ENCODE peak calls at places on chromosomes 11 and 22, in seven cellular contexts. I is vagina, C is stomach, B is HCT116, Z is sigmoid colon, F is breast epithelium, M is H1. L is an unnamed sample. For H3K27me3, the result is how much of the 10 kb centered on the place peaks cover.

GRCh38 chr11:100759106-100759505 is 72.0 kb downstream of the ARHGAP42 start:
- DNase-seq in I (no peak), C (no peak), B (no peak), Z (no peak), F (no peak), M (no peak), L (no peak)

GRCh38 chr22:41998361-41999261 is at the start of gene WBP2NL:
- DNase-seq in I (no peak), C (peak), B (no peak), Z (peak), F (peak), M (no peak), L (no peak)

GRCh38 chr11:107957109-107957588 is 28.9 kb downstream of the RAB39A start:
- DNase-seq in I (no peak), C (no peak), B (no peak), Z (no peak), F (no peak), M (no peak), L (no peak)

GRCh38 chr11:44602810-44603410 is 37.4 kb downstream of the CD82 start:
- DNase-seq in I (no peak), C (no peak), B (no peak), Z (no peak), F (no peak), M (no peak), L (no peak)

GRCh38 chr11:33893711-33894401 is 2.0 kb upstream of the LMO2 start:
- DNase-seq in I (no peak), C (no peak), B (no peak), Z (no peak), F (no peak), M (no peak), L (no peak)

GRCh38 chr11:123430736-123431356 is 777 bp downstream of the GRAMD1B start:
- DNase-seq in I (no peak), C (peak), B (no peak), Z (peak), F (no peak), M (peak), L (no peak)

GRCh38 chr11:12158926-12159325 is 48.5 kb downstream of the MICAL2 start:
- DNase-seq in I (no peak), C (no peak), B (no peak), Z (no peak), F (no peak), M (no peak), L (no peak)

GRCh38 chr11:33315822-33316221 is 58.6 kb downstream of the HIPK3 start:
- DNase-seq in I (no peak), C (no peak), B (no peak), Z (no peak), F (no peak), M (no peak), L (no peak)

GRCh38 chr22:25021976-25022711 is 69.6 kb downstream of the KIAA1671 start:
- DNase-seq in I (no peak), C (no peak), B (no peak), Z (no peak), F (no peak), M (no peak), L (no peak)

GRCh38 chr11:4881188-4881587 is 512 bp upstream of the OR51T1 start:
- DNase-seq in I (no peak), C (no peak), B (no peak), Z (no peak), F (no peak), M (no peak), L (no peak)

GRCh38 chr22:41934284-41935014 is 7.8 kb upstream of the TNFRSF13C start:
- DNase-seq in I (no peak), C (no peak), B (no peak), Z (no peak), F (no peak), M (no peak), L (no peak)

GRCh38 chr11:46674463-46675287 is 25.7 kb downstream of the ARHGAP1 start:
- DNase-seq in I (no peak), C (no peak), B (no peak), Z (peak), F (no peak), M (peak), L (no peak)

GRCh38 chr22:46349238-46349637 is 13.7 kb downstream of the TRMU start:
- DNase-seq in I (no peak), C (no peak), B (no peak), Z (no peak), F (no peak), M (no peak), L (no peak)

GRCh38 chr11:76824980-76825725 is 35.6 kb upstream of the ACER3 start:
- DNase-seq in I (peak), C (no peak), B (no peak), Z (no peak), F (peak), M (no peak), L (no peak)

GRCh38 chr11:2884424-2884815 is 1.2 kb downstream of the CDKN1C start:
- DNase-seq in I (no peak), C (peak), B (no peak), Z (peak), F (no peak), M (no peak), L (no peak)

GRCh38 chr11:34565417-34566208 is 52.0 kb upstream of the ELF5 start:
- DNase-seq in I (no peak), C (no peak), B (peak), Z (no peak), F (no peak), M (no peak), L (no peak)

GRCh38 chr11:70397336-70397982 is 870 bp upstream of the CTTN start:
- DNase-seq in I (no peak), C (no peak), B (peak), Z (no peak), F (no peak), M (peak), L (no peak)

GRCh38 chr11:103433380-103433779 is 324.2 kb downstream of the DYNC2H1 start:
- DNase-seq in I (no peak), C (no peak), B (no peak), Z (no peak), F (no peak), M (no peak), L (no peak)

GRCh38 chr22:24951942-24952836 is at the start of gene KIAA1671:
- DNase-seq in I (no peak), C (peak), B (peak), Z (peak), F (peak), M (peak), L (no peak)

DNA sequence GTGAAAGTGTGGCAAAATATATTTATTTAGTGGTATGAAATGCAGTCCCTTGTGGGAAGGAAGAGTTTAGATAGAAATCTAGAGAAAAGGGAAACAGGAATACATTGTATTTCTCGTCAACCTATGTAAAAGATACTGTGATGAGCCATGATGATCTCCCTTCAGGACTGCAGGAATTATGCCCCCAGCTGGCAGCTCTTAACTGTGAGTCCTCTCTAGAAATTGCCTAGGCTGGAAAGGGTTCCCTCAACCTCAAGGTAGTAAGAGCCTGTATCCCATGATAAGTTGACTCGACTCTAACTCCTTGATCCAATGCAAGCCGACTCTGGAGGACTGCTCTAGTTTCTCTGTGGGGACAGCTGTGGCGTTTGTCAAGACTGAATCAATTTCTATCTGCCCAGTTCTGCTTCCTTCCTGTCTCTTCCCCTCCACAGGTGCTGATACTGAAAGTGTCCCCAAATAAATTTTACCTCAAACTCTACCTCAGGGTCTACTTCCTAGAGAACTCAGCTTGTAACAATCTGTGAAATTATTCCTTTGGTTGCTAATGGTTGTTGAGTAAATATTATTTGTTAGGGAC is 897.3 kb downstream of the METTL15 start:
- DNase-seq in I (no peak), C (no peak), B (no peak), Z (no peak), F (no peak), M (no peak), L (no peak)
- TF ChIP-seq CTCF in I (no peak), C (no peak), B (no peak), Z (no peak), F (no peak), M (peak), L (no peak)

GRCh38 chr11:32172771-32173170 is 81.9 kb downstream of the RCN1 start:
- DNase-seq in I (no peak), C (peak), B (no peak), Z (no peak), F (no peak), M (no peak), L (no peak)

GRCh38 chr11:32178692-32179091 is 87.8 kb downstream of the RCN1 start:
- DNase-seq in I (no peak), C (no peak), B (no peak), Z (no peak), F (no peak), M (no peak), L (no peak)

GRCh38 chr11:32176223-32176811 is 85.4 kb downstream of the RCN1 start:
- DNase-seq in I (no peak), C (peak), B (peak), Z (peak), F (peak), M (peak), L (no peak)

GRCh38 chr11:32173435-32173834 is 82.6 kb downstream of the RCN1 start:
- DNase-seq in I (no peak), C (peak), B (peak), Z (no peak), F (peak), M (peak), L (no peak)

DNA sequence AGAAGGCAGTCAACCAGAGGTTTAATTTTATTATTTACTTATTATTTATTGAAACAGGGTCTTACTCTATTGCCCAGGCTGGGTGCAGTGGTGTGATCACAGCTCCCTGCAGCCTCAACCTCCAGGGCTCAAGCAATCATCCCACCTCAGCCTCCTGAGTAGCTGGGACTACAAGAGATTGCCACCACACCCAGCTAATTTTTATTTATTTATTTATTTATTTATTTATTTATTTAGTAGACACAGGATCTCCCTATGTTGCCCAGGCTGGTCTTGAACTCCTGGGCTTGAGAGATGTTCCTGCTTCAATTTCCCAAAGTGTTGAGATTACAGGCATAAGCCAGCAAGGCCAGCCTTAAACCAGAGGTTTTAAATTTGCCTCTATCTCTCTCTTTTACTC is 83.1 kb downstream of the RCN1 start:
- DNase-seq in I (no peak), C (no peak), B (no peak), Z (no peak), F (no peak), M (no peak), L (no peak)
- H3K27me3 ChIP-seq in I (under half), C (under half), B (under half), Z (under half), F (under half), M (under half), L (under half)

DNA sequence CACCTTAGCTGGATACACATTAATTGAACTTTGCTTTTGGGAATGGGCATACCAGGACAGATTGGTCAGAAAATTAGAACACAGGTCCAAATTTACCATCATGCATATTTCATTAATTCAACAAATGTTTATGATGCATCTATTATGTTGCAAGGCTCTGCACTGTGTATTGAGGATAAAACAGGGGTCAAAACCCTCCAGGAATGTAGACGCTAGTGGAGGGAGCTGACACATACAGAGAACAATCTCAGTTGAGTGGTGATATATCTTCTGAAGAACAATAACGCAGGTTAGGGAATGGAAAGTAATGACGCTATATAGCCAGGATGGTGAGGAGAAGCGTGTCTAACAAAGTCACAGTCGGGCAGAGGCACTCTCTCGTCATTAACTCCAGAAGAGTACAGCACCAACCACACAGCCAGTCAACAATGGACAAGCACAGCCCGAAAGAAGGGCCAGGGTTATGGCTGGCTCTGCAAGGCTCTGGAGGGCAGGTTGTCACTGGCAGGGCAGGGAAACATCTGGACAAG is 3.8 kb downstream of the FLI1 start:
- DNase-seq in I (no peak), C (no peak), B (no peak), Z (no peak), F (no peak), M (no peak), L (no peak)
- TF ChIP-seq POLR2AphosphoS5 in I (no peak), C (no peak), B (no peak), Z (no peak), F (no peak), M (no peak), L (no peak)

GRCh38 chr11:8263109-8263768 is 439 bp downstream of the LMO1 start:
- DNase-seq in I (no peak), C (no peak), B (no peak), Z (peak), F (no peak), M (peak), L (no peak)

GRCh38 chr11:8262552-8263108 is 1.0 kb downstream of the LMO1 start:
- DNase-seq in I (no peak), C (peak), B (no peak), Z (peak), F (no peak), M (peak), L (no peak)

GRCh38 chr11:8261316-8261715 is 2.4 kb downstream of the LMO1 start:
- DNase-seq in I (no peak), C (peak), B (no peak), Z (peak), F (no peak), M (no peak), L (no peak)

GRCh38 chr11:8260202-8260996 is 3.3 kb downstream of the LMO1 start:
- DNase-seq in I (no peak), C (peak), B (no peak), Z (peak), F (no peak), M (no peak), L (no peak)

DNA sequence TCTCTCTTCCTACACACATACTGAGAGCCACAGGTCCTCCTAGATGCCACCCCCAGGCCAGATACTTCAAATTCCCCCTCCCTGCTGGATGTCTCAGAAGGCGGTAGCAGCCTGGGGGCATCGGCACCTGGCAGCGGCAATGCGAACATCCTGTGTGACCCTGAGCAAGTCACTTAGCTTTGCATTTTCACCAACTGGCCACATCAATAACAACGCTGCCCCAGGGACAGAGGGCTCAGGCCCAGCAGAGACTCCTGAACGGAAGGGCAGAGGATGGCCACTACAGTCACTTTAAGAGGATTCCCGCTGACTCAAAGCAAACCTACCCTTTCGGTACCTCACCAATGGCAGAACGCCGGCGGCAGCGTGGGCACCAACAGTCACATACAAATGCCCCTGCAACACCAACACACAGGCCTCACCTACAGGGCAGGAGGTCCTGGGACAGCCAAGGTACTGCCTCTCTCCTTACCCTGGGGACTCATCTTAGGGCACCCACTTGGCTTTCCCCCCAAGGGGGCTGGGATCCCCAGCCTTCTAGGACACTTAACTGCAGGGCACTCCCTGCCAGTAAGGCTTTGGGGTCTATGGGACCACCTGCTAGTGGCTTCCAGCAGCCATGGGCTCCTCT is 1.6 kb downstream of the LMO1 start:
- DNase-seq in I (no peak), C (peak), B (no peak), Z (peak), F (no peak), M (no peak), L (no peak)
- TF ChIP-seq CTCF in I (no peak), C (no peak), B (no peak), Z (no peak), F (no peak), M (no peak), L (no peak)

DNA sequence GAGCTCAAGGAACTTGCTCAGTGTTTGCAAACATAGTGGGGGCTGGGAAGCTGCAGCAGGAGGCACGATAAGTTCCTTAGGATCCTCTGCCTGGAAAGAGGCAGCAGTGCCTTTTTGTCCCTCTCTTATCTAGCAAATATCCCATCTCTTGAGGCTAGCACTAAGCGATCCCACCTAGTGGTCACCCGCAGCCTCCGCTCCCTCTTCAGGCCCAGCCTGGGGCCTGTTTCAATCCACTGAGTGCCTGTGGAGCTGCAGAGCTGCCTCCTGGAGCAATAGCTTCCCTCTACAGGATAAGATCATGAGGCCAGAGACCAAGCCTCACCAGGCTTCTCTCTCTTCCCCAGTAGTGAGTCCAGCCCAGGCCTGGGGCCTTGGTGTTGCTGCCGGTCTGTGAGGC is 65.8 kb downstream of the SLC22A12 start:
- DNase-seq in I (no peak), C (no peak), B (no peak), Z (no peak), F (no peak), M (no peak), L (no peak)
- H3K27me3 ChIP-seq in I (under half), C (under half), B (under half), Z (under half), F (under half), M (under half), L (under half)

DNA sequence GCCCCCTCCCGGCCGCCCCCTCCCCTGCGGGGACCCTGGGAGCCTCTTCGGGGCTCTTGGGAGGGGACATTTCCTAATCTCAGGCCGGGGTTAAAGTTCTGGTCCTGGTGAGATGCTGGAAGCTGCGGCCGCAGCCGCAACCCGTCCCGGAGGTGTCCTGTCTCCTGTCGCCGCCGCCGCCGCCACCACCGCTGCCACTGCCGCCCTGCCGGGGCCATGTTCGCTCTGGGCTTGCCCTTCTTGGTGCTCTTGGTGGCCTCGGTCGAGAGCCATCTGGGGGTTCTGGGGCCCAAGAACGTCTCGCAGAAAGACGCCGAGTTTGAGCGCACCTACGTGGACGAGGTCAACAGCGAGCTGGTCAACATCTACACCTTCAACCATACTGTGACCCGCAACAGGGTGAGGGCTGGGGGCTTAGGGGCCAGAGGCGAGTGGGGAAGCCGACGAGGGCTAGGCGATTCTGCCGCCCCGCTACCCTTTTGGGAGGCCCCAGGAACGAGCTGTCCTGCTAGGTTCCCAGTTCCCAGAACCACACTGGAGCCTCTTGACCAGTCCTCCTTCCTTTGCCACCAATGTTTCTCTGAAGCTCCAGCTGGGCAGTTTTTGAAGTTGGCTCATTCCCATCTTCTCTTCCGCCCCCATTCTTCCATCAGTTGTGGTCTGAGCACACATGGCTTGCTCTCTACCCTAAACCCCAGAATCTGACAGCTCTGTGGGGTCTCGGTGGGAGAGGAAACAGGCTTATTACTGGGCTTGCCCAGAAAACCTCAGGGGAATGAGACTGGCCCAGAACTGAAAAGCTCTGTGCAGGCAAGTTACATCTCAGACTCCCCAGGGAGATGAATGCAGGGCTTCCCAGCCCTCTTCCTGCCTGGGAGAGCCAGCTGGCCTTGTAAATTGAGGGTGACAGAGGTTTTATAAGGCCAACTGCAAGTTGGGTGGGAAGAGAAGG is 781 bp downstream of the SIDT2 start:
- DNase-seq in I (no peak), C (peak), B (no peak), Z (peak), F (no peak), M (no peak), L (no peak)
- TF ChIP-seq POLR2AphosphoS5 in I (no peak), C (no peak), B (no peak), Z (peak), F (no peak), M (no peak), L (no peak)

L was measured in esophagus muscularis mucosa.